ENCODE peak calls at places on chromosomes 13 and 19, in nine cellular contexts. One of them, this sample, is unnamed.

GRCh38 chr19:56088454-56089215 is 32.5 kb downstream of the ZNF787 start:
- DNase-seq in heart right ventricle: no peak
- DNase-seq in sciatic nerve: no peak
- DNase-seq in stimulated activated CD4-positive, alpha-beta T cell treated with anti-CD3 and anti-CD28 coated beads, Interleukin-1b, Interleukin-23, amount 100 ng/mL, for 1 hour: no peak
- DNase-seq in Peyer's patch: no peak
- DNase-seq in stomach: no peak
- DNase-seq in cardiac septum: no peak
- DNase-seq in body of pancreas: no peak
- DNase-seq in H54: no peak
- DNase-seq in this sample: no peak

GRCh38 chr13:39676315-39676876 is 20.9 kb downstream of the COG6 start:
- DNase-seq in H54: no peak
- DNase-seq in sciatic nerve: no peak
- DNase-seq in body of pancreas: peak
- DNase-seq in heart right ventricle: peak
- DNase-seq in stimulated activated CD4-positive, alpha-beta T cell treated with anti-CD3 and anti-CD28 coated beads, Interleukin-1b, Interleukin-23, amount 100 ng/mL, for 1 hour: no peak
- DNase-seq in cardiac septum: no peak
- DNase-seq in stomach: no peak
- DNase-seq in Peyer's patch: no peak
- DNase-seq in this sample: peak

GRCh38 chr19:14022469-14022868 is 5.5 kb upstream of the RLN3 start:
- DNase-seq in sciatic nerve: no peak
- DNase-seq in H54: no peak
- DNase-seq in stimulated activated CD4-positive, alpha-beta T cell treated with anti-CD3 and anti-CD28 coated beads, Interleukin-1b, Interleukin-23, amount 100 ng/mL, for 1 hour: no peak
- DNase-seq in body of pancreas: no peak
- DNase-seq in cardiac septum: no peak
- DNase-seq in stomach: no peak
- DNase-seq in Peyer's patch: no peak
- DNase-seq in heart right ventricle: no peak
- DNase-seq in this sample: peak

GRCh38 chr13:26719356-26719945 is 41.1 kb downstream of the GPR12 start:
- DNase-seq in H54: no peak
- DNase-seq in stimulated activated CD4-positive, alpha-beta T cell treated with anti-CD3 and anti-CD28 coated beads, Interleukin-1b, Interleukin-23, amount 100 ng/mL, for 1 hour: no peak
- DNase-seq in Peyer's patch: no peak
- DNase-seq in heart right ventricle: no peak
- DNase-seq in body of pancreas: no peak
- DNase-seq in sciatic nerve: no peak
- DNase-seq in stomach: no peak
- DNase-seq in cardiac septum: no peak
- DNase-seq in this sample: no peak

GRCh38 chr19:38733493-38734175 is 10.6 kb downstream of the CAPN12 start:
- DNase-seq in Peyer's patch: peak
- DNase-seq in H54: peak
- DNase-seq in stomach: no peak
- DNase-seq in cardiac septum: no peak
- DNase-seq in heart right ventricle: no peak
- DNase-seq in sciatic nerve: peak
- DNase-seq in stimulated activated CD4-positive, alpha-beta T cell treated with anti-CD3 and anti-CD28 coated beads, Interleukin-1b, Interleukin-23, amount 100 ng/mL, for 1 hour: no peak
- DNase-seq in body of pancreas: no peak
- DNase-seq in this sample: no peak

GRCh38 chr19:23790641-23791488 is 32.2 kb upstream of the ZNF681 start:
- DNase-seq in cardiac septum: no peak
- DNase-seq in Peyer's patch: no peak
- DNase-seq in body of pancreas: no peak
- DNase-seq in heart right ventricle: no peak
- DNase-seq in sciatic nerve: no peak
- DNase-seq in stimulated activated CD4-positive, alpha-beta T cell treated with anti-CD3 and anti-CD28 coated beads, Interleukin-1b, Interleukin-23, amount 100 ng/mL, for 1 hour: no peak
- DNase-seq in stomach: no peak
- DNase-seq in H54: no peak
- DNase-seq in this sample: no peak

GRCh38 chr19:35986664-35987570 is 8.1 kb upstream of the SDHAF1 start:
- DNase-seq in H54: no peak
- DNase-seq in Peyer's patch: no peak
- DNase-seq in heart right ventricle: peak
- DNase-seq in stimulated activated CD4-positive, alpha-beta T cell treated with anti-CD3 and anti-CD28 coated beads, Interleukin-1b, Interleukin-23, amount 100 ng/mL, for 1 hour: no peak
- DNase-seq in sciatic nerve: no peak
- DNase-seq in cardiac septum: peak
- DNase-seq in body of pancreas: peak
- DNase-seq in stomach: no peak
- DNase-seq in this sample: no peak

GRCh38 chr19:38003427-38004099 is 96.6 kb downstream of the SIPA1L3 start:
- DNase-seq in Peyer's patch: no peak
- DNase-seq in heart right ventricle: peak
- DNase-seq in sciatic nerve: peak
- DNase-seq in body of pancreas: peak
- DNase-seq in stimulated activated CD4-positive, alpha-beta T cell treated with anti-CD3 and anti-CD28 coated beads, Interleukin-1b, Interleukin-23, amount 100 ng/mL, for 1 hour: no peak
- DNase-seq in cardiac septum: peak
- DNase-seq in stomach: peak
- DNase-seq in H54: peak
- DNase-seq in this sample: peak

GRCh38 chr19:45637890-45638667 is 1.1 kb downstream of the EML2 start:
- DNase-seq in body of pancreas: peak
- DNase-seq in cardiac septum: no peak
- DNase-seq in H54: no peak
- DNase-seq in Peyer's patch: no peak
- DNase-seq in stimulated activated CD4-positive, alpha-beta T cell treated with anti-CD3 and anti-CD28 coated beads, Interleukin-1b, Interleukin-23, amount 100 ng/mL, for 1 hour: no peak
- DNase-seq in sciatic nerve: no peak
- DNase-seq in stomach: peak
- DNase-seq in heart right ventricle: no peak
- DNase-seq in this sample: peak

GRCh38 chr13:45362939-45363338 is 22.0 kb upstream of the TPT1 start:
- DNase-seq in stimulated activated CD4-positive, alpha-beta T cell treated with anti-CD3 and anti-CD28 coated beads, Interleukin-1b, Interleukin-23, amount 100 ng/mL, for 1 hour: no peak
- DNase-seq in body of pancreas: no peak
- DNase-seq in cardiac septum: no peak
- DNase-seq in sciatic nerve: no peak
- DNase-seq in heart right ventricle: no peak
- DNase-seq in stomach: no peak
- DNase-seq in Peyer's patch: no peak
- DNase-seq in H54: no peak
- DNase-seq in this sample: no peak